ENCODE peak calls at places on chromosomes 2 and 18, in five cellular contexts. L is SJSA1, U is PC-3, H is gastrocnemius medialis, F is heart right ventricle. K is an unnamed sample. For H3K27me3, the result is how much of the 10 kb centered on the place peaks cover.

GRCh38 chr2:126934803-126935202 is 36.1 kb downstream of the TEX51 start:
- DNase-seq in U (no peak), F (no peak), L (no peak), H (no peak), K (no peak)

GRCh38 chr2:2901384-2902345 is 476.0 kb downstream of the EIPR1 start:
- DNase-seq in U (no peak), L (no peak), H (no peak), F (no peak), K (no peak)

GRCh38 chr18:58091099-58091611 is 47.1 kb downstream of the NEDD4L start:
- DNase-seq in U (peak), F (no peak), L (no peak), H (no peak), K (no peak)

GRCh38 chr2:3042601-3043585 is 334.7 kb downstream of the EIPR1 start:
- DNase-seq in U (no peak), F (peak), L (no peak), H (no peak), K (no peak)

GRCh38 chr2:20141056-20141762 is 83.7 kb downstream of the SDC1 start:
- DNase-seq in U (peak), H (peak), F (peak), L (peak), K (peak)

GRCh38 chr2:85902496-85902895 is 13.7 kb upstream of the ST3GAL5 start:
- DNase-seq in F (no peak), L (no peak), H (no peak), U (no peak), K (peak)

GRCh38 chr2:439540-440465 is 151.9 kb upstream of the ALKAL2 start:
- DNase-seq in H (peak), F (no peak), U (no peak), L (no peak), K (no peak)

GRCh38 chr18:48536516-48536915 is 2.3 kb upstream of the CTIF start:
- DNase-seq in H (no peak), U (no peak), L (no peak), F (no peak), K (no peak)

GRCh38 chr2:236531991-236532390 is 37.6 kb upstream of the ACKR3 start:
- DNase-seq in U (no peak), L (no peak), F (no peak), H (no peak), K (no peak)

GRCh38 chr2:133886735-133887675 is 318.7 kb upstream of the NCKAP5 start:
- DNase-seq in U (peak), H (peak), L (peak), F (peak), K (peak)

GRCh38 chr18:44066541-44066940 is 614.1 kb upstream of the SETBP1 start:
- DNase-seq in L (no peak), U (no peak), F (no peak), H (no peak), K (no peak)

GRCh38 chr2:221443631-221444030 is 128.5 kb downstream of the EPHA4 start:
- DNase-seq in U (no peak), F (no peak), H (no peak), L (no peak), K (no peak)

GRCh38 chr2:231613054-231613654 is 20.5 kb downstream of the TEX44 start:
- DNase-seq in U (no peak), F (peak), L (no peak), H (no peak), K (no peak)

GRCh38 chr2:12619975-12620374 is 96.8 kb upstream of the TRIB2 start:
- DNase-seq in F (peak), L (no peak), H (peak), U (peak), K (peak)

GRCh38 chr18:48851563-48851962 is 99.2 kb downstream of the SMAD7 start:
- DNase-seq in F (peak), U (no peak), H (no peak), L (no peak), K (no peak)

GRCh38 chr2:197138513-197138912 is 172.1 kb downstream of the ANKRD44 start:
- DNase-seq in L (no peak), U (no peak), H (no peak), F (no peak), K (no peak)

GRCh38 chr2:31060397-31060796 is 77.8 kb downstream of the GALNT14 start:
- DNase-seq in F (no peak), L (no peak), U (no peak), H (no peak), K (no peak)

GRCh38 chr2:11833601-11834000 is 87.2 kb downstream of the LPIN1 start:
- DNase-seq in U (no peak), H (no peak), L (peak), F (no peak), K (peak)

GRCh38 chr2:25887624-25888242 is 9.4 kb upstream of the ASXL2 start:
- DNase-seq in F (no peak), H (no peak), U (no peak), L (no peak), K (no peak)

GRCh38 chr2:146817613-146818012 is 1027.2 kb upstream of the ACVR2A start:
- DNase-seq in F (no peak), U (peak), H (no peak), L (no peak), K (no peak)

GRCh38 chr2:43005211-43005974 is 213.0 kb upstream of the HAAO start:
- DNase-seq in H (no peak), F (no peak), U (no peak), L (no peak), K (no peak)

GRCh38 chr2:42810971-42811865 is 18.8 kb upstream of the HAAO start:
- DNase-seq in F (peak), U (no peak), H (peak), L (no peak), K (no peak)

GRCh38 chr2:228545041-228545440 is 363.6 kb upstream of the SPHKAP start:
- DNase-seq in H (no peak), F (no peak), U (peak), L (no peak), K (peak)

GRCh38 chr18:70636991-70637390 is 348.1 kb downstream of the SOCS6 start:
- DNase-seq in H (no peak), F (no peak), L (no peak), U (peak), K (no peak)

GRCh38 chr18:48663931-48664847 is 125.4 kb downstream of the CTIF start:
- DNase-seq in H (peak), U (peak), F (peak), L (peak), K (no peak)

GRCh38 chr2:162086904-162087303 is 12.9 kb upstream of the DPP4 start:
- DNase-seq in H (no peak), U (peak), L (no peak), F (no peak), K (no peak)

GRCh38 chr2:234690569-234691225 is 193.8 kb upstream of the ARL4C start:
- DNase-seq in L (no peak), H (no peak), U (peak), F (no peak), K (no peak)

GRCh38 chr18:8696749-8697211 is 8.6 kb upstream of the MTCL1 start:
- DNase-seq in H (peak), L (peak), U (peak), F (peak), K (no peak)

GRCh38 chr2:235224410-235224809 is 269.4 kb upstream of the AGAP1 start:
- DNase-seq in U (no peak), L (no peak), H (no peak), F (no peak), K (no peak)

GRCh38 chr18:48134609-48135008 is 204.2 kb upstream of the SMAD2 start:
- DNase-seq in L (no peak), F (no peak), U (no peak), H (no peak), K (no peak)

GRCh38 chr2:156517419-156517818 is 81.2 kb downstream of the GPD2 start:
- DNase-seq in L (no peak), U (no peak), H (no peak), F (no peak), K (no peak)

GRCh38 chr18:48802543-48803428 is 148.0 kb downstream of the SMAD7 start:
- DNase-seq in F (no peak), H (peak), U (no peak), L (no peak), K (no peak)

GRCh38 chr2:60954139-60954538 is 63.4 kb upstream of the PEX13 start:
- DNase-seq in U (no peak), L (no peak), H (no peak), F (no peak), K (no peak)

GRCh38 chr2:112795720-112796119 is 11.4 kb upstream of the IL1A start:
- DNase-seq in F (no peak), L (no peak), U (peak), H (no peak), K (no peak)

GRCh38 chr2:85741811-85742507 is 11.8 kb upstream of the ATOH8 start:
- DNase-seq in F (peak), U (peak), H (peak), L (peak), K (no peak)

GRCh38 chr2:148876589-148877402 is 1.8 kb downstream of the KIF5C start:
- DNase-seq in F (peak), U (peak), H (no peak), L (no peak), K (no peak)

GRCh38 chr2:148876190-148876588 is 1.2 kb downstream of the KIF5C start:
- DNase-seq in U (no peak), F (no peak), L (no peak), H (no peak), K (no peak)

GRCh38 chr2:148874868-148875341 is at the start of gene KIF5C:
- DNase-seq in F (peak), L (peak), U (peak), H (peak), K (no peak)

GRCh38 chr2:148877403-148877740 is 2.3 kb downstream of the KIF5C start:
- DNase-seq in L (no peak), H (no peak), U (no peak), F (no peak), K (no peak)

GRCh38 chr2:148875387-148876051 is 492 bp downstream of the KIF5C start:
- DNase-seq in H (no peak), U (no peak), L (no peak), F (no peak), K (no peak)
- H3K27me3 ChIP-seq in H (half or more), U (under half), L (half or more), F (under half), K (under half)

GRCh38 chr2:119448427-119449141 is 16.9 kb downstream of the TMEM37 start:
- DNase-seq in H (no peak), F (no peak), L (no peak), U (no peak), K (no peak)

GRCh38 chr2:119449526-119449925 is 17.9 kb downstream of the TMEM37 start:
- DNase-seq in H (no peak), L (no peak), U (no peak), F (no peak), K (no peak)

GRCh38 chr2:119455066-119455718 is 23.5 kb downstream of the TMEM37 start:
- DNase-seq in F (no peak), U (no peak), L (no peak), H (no peak), K (no peak)

GRCh38 chr2:119453972-119454593 is 22.4 kb downstream of the TMEM37 start:
- DNase-seq in F (no peak), L (no peak), H (no peak), U (no peak), K (no peak)

GRCh38 chr2:119451336-119452050 is 19.8 kb downstream of the TMEM37 start:
- DNase-seq in L (no peak), F (no peak), H (no peak), U (no peak), K (no peak)
- H3K27me3 ChIP-seq in L (under half), F (under half), H (under half), U (half or more), K (under half)

DNA sequence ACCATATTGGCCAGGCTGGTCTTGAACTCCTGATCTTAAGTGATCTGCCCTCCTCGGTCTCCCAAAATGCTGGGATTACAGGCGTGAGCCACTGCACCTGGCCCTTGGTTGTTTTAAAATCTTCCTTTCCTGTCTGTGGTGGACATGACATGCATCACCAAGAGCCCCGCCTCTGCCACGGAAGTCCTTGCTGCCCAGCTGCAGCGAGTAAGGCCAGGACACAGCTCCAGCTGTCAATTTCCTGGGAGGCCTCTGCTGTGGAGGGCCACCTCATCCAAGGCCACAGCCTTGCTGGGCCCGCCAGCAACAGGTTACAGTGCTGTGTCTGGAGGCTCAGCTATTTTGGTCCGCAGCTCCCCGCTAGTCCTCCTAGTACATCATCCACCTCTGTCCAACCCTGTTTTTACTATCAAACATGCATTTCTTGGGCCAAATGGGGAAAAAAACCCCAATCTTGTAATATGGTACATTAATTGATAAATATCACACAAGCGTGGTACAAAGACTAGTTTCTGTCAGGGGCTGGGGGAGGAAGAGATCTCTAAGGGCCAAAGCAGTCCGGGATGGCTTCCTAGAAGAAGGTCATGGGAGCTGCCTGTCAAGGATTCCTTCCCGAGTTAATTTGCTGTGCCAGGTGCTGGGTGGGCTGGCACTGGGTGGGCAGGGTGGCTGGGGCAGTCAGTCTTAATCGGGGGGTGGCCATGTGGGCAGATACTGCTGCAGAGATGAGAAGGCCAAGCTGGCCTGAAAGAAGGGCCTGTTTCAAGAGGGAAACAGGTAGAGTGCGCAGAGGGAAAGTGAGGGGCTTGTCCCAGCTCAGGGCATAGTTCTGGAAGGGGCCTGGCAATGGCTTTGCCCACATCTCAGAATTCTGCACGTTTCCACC is 100.5 kb downstream of the INHBB start:
- DNase-seq in H (no peak), U (no peak), L (no peak), F (no peak), K (no peak)
- H3K27me3 ChIP-seq in H (under half), U (under half), L (under half), F (under half), K (under half)

DNA sequence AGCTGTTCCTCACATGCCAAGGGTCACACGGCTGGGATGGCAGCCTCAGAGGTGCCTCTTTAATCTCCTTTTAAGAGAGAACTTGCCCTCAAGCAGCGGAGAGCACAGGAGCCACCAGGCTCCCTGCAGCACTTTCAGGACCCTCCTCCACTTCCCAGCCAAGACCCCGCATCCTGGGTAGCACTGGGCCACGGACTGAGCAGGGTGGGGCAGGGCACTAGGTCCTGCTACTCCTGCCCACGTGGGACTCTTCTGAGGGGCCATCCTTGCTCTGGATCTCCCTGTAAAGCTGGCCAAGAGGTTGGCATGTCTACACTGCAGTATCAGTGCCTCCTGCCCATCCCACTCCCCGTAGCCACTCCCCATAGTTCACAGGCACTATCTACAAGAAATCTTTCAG is 175.3 kb upstream of the GLI2 start:
- DNase-seq in F (no peak), U (no peak), L (peak), H (no peak), K (no peak)
- H3K27me3 ChIP-seq in F (under half), U (under half), L (under half), H (under half), K (under half)

DNA sequence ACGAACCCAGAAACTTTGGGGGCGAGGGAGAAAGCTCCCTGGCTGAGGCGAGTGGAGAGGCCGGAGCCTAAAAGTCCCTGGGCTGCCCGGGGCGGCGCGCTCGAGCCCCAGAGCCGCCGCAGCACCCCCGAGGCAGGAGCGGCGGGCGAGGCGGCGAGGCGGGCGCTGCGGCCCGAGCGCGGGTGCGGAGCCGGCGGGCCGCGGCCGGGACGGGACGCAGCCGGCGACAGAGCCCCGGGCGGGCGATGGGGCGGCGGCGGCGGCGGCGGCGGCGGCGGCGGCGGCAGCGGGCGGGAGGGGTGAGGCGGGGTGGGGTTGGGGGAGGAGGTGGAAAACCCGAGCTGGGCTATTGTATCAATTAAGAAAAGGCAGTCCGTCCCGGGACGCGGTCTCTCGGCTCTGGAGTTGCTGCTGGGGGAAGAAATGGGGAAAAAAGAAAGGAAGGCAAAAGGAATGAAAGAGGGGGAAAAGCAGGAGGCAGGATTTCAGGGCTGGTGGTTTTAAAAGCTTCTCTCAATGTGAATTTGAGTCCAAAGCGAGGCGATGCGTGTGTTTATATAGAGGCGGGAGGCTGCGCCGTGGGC is 821 bp upstream of the CYP26B1 start:
- DNase-seq in F (no peak), U (no peak), H (peak), L (no peak), K (no peak)
- H3K27me3 ChIP-seq in F (half or more), U (under half), H (under half), L (half or more), K (half or more)

GRCh38 chr18:54086046-54086802 is 138.2 kb downstream of the MBD2 start:
- DNase-seq in L (no peak), U (no peak), F (no peak), H (no peak), K (no peak)
- H3K27me3 ChIP-seq in L (under half), U (under half), F (under half), H (under half), K (under half)

DNA sequence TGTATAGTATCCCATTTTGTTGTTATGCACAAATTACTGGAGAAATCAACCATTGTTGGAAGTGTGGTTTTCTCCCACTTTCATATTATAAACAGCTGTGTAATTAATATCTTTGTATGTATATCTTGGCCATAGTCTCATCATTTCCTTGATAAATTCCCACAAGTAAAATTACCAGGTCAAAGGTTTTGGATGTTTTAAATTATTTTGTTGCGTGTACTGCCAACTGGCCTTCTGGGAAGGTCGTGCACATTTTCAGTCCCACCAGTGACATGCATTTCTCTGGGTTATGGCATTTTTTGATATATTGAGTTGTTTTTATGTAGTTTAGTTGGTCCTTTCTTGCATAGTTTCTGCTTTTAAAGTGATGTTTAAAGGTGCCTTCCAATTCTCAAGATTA is 41.5 kb downstream of the TSHZ1 start:
- DNase-seq in U (no peak), F (no peak), L (no peak), H (no peak), K (no peak)
- H3K27me3 ChIP-seq in U (under half), F (under half), L (under half), H (under half), K (under half)